ENCODE peak calls at places on chromosomes 16 and 17, in eight cellular contexts. H, E, S, P, Q, F, T and R are unnamed samples.

GRCh38 chr16:22685162-22685830 is 128.7 kb upstream of the HS3ST2 start:
- DNase-seq in F (no peak), T (peak; percentile 86), S (no peak), Q (no peak), P (no peak), H (peak; percentile 50), E (peak; percentile 34), R (no peak)

GRCh38 chr16:30005341-30006094 is 5.3 kb downstream of the DOC2A start:
- DNase-seq in E (no peak), H (no peak), P (peak; percentile 61), T (no peak), Q (no peak), S (no peak), F (no peak), R (no peak)

GRCh38 chr17:29682054-29682453 is 59.3 kb upstream of the CORO6 start:
- DNase-seq in T (no peak), S (no peak), F (no peak), Q (no peak), E (no peak), H (no peak), P (no peak), R (no peak)

GRCh38 chr16:27228621-27229501 is 25.5 kb downstream of the KDM8 start:
- DNase-seq in H (no peak), S (no peak), F (peak; percentile 58), Q (no peak), P (peak; percentile 33), E (peak; percentile 73), T (no peak), R (no peak)

GRCh38 chr17:74833501-74834361 is 26.0 kb downstream of the GRIN2C start:
- DNase-seq in E (no peak), H (peak; percentile 33), T (no peak), S (peak; percentile 41), Q (peak; percentile 13), P (no peak), F (no peak), R (no peak)

GRCh38 chr16:13351651-13352217 is 450.3 kb downstream of the SHISA9 start:
- DNase-seq in Q (no peak), H (no peak), P (no peak), F (no peak), S (no peak), T (no peak), E (no peak), R (no peak)

GRCh38 chr16:9260665-9261064 is 169.2 kb downstream of the HAPSTR1 start:
- DNase-seq in Q (no peak), H (peak; percentile 10), T (no peak), F (peak; percentile 47), E (peak; percentile 21), P (no peak), S (no peak), R (no peak)

GRCh38 chr17:65055280-65055707 is 1.2 kb downstream of the GNA13 start:
- DNase-seq in Q (no peak), H (no peak), S (peak; percentile 21), F (no peak), T (no peak), P (no peak), E (no peak), R (no peak)

GRCh38 chr16:29730649-29731048 is 15.1 kb downstream of the C16orf54 start:
- DNase-seq in S (no peak), F (no peak), H (no peak), Q (no peak), T (no peak), E (no peak), P (no peak), R (no peak)

GRCh38 chr16:49827806-49828428 is 28.0 kb downstream of the ZNF423 start:
- DNase-seq in H (peak; percentile 78), F (no peak), S (peak; percentile 44), Q (no peak), T (peak; percentile 45), P (no peak), E (peak; percentile 40), R (no peak)

GRCh38 chr17:15342460-15342859 is 1.1 kb upstream of the TEKT3 start:
- DNase-seq in S (peak; percentile 19), H (no peak), T (no peak), P (no peak), E (no peak), F (no peak), Q (no peak), R (no peak)

GRCh38 chr16:66933776-66934137 is 445 bp downstream of the CIAO2B start:
- DNase-seq in T (no peak), S (no peak), F (no peak), P (no peak), H (no peak), Q (peak; percentile 71), E (no peak), R (no peak)

GRCh38 chr16:90054554-90054953 is 22.6 kb downstream of the PRDM7 start:
- DNase-seq in H (no peak), Q (no peak), T (no peak), P (no peak), S (no peak), F (no peak), E (no peak), R (no peak)

GRCh38 chr17:73429440-73430164 is 117.8 kb upstream of the CDC42EP4 start:
- DNase-seq in H (peak; percentile 78), S (peak; percentile 48), Q (peak; percentile 59), F (peak; percentile 91), T (peak; percentile 60), P (peak; percentile 87), E (peak; percentile 85), R (no peak)

GRCh38 chr16:23223368-23223767 is 40.8 kb downstream of the SCNN1G start:
- DNase-seq in E (no peak), S (no peak), H (no peak), F (no peak), T (no peak), Q (no peak), P (no peak), R (no peak)

GRCh38 chr17:27349540-27350021 is 55.7 kb downstream of the WSB1 start:
- DNase-seq in E (no peak), T (no peak), H (no peak), S (no peak), F (no peak), Q (no peak), P (no peak), R (no peak)

DNA sequence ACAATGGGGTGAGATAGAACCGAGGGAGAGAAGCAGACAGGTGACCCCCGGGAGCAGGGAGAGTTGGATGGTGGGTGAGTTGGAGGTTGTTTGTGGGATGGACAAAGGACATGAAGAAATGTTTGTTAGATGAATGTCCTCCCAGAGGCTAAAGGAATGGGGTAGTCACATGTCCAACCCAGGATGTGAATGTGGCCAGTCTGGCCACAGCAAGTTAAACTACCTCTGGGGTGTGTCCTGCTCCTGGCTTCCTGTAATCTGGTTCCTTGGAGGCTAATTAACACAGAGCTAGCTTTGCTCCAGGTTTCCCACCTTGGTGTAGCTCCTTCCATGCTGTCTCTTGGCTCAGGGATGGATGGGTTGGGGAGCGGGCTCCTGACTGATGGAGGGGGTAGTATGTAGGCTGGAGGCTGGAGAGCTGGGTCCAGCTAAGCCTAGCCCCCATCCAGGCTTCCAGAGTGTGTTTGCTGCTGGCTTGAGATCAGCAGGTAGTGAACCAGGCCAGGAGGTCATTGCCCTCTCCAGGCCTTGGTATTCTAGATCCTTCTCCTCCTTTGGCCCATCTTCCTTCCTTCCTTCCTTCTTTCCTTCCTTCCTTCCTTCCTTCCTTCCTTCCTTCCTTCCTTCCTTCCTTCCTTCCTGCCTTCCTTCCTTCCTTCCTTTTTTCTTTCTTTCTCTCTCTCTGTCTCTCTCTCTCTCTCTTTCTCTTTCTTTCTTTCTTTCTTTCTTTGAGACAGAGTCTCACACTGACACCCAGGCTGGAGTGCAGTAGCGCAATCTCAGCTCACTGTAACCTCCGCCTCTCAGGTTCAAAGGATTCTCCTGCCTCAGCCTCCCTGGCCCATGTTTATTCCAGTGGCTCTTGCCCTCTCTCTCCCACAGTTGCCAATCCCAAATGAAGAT is 28.0 kb upstream of the UBE2G1 start:
- DNase-seq in F (no peak), Q (peak; percentile 90), T (no peak), P (no peak), S (no peak), E (no peak), H (no peak), R (no peak)
- H3K4me3 ChIP-seq in F (no peak overlapping the region), Q (peak overlapping the region; percentile 32), T (no peak overlapping the region), P (no peak overlapping the region), S (no peak overlapping the region), E (no peak overlapping the region), H (no peak overlapping the region), R (no peak overlapping the region)

GRCh38 chr17:61803216-61803615 is 60.1 kb downstream of the BRIP1 start:
- DNase-seq in Q (no peak), P (no peak), F (no peak), E (no peak), T (no peak), H (no peak), S (no peak), R (no peak)

GRCh38 chr17:61806081-61806828 is 57.1 kb downstream of the BRIP1 start:
- DNase-seq in P (no peak), Q (no peak), T (no peak), S (peak; percentile 6), E (no peak), F (no peak), H (no peak), R (no peak)

GRCh38 chr17:61805399-61805798 is 57.9 kb downstream of the BRIP1 start:
- DNase-seq in Q (peak; percentile 58), E (no peak), F (no peak), H (no peak), T (no peak), P (no peak), S (peak; percentile 82), R (no peak)

GRCh38 chr17:61806941-61807340 is 56.4 kb downstream of the BRIP1 start:
- DNase-seq in S (peak; percentile 43), H (no peak), Q (no peak), F (no peak), P (no peak), T (no peak), E (no peak), R (no peak)

GRCh38 chr17:61803796-61804195 is 59.5 kb downstream of the BRIP1 start:
- DNase-seq in S (no peak), Q (no peak), H (no peak), T (no peak), P (no peak), E (no peak), F (no peak), R (no peak)
- H3K9me3 ChIP-seq in S (no peaks in the 10 kb centered on the region), Q (no peaks in the 10 kb centered on the region), H (no peaks in the 10 kb centered on the region), T (no peaks in the 10 kb centered on the region), P (no peaks in the 10 kb centered on the region), E (no peaks in the 10 kb centered on the region), F (no peaks in the 10 kb centered on the region), R (no peaks in the 10 kb centered on the region)

GRCh38 chr17:63700528-63701441 is 860 bp upstream of the LIMD2 start:
- DNase-seq in H (no peak), P (peak; percentile 83), T (peak; percentile 60), Q (no peak), E (peak; percentile 70), S (peak; percentile 67), F (peak; percentile 49), R (no peak)
- H3K4me3 ChIP-seq in H (peak overlapping the region; percentile 68), P (peak overlapping the region; percentile 94), T (peak overlapping the region; percentile 78), Q (peak overlapping the region; percentile 37), E (peak overlapping the region; percentile 58), S (peak overlapping the region; percentile 42), F (peak overlapping the region; percentile 34), R (peak overlapping the region; percentile 57)

GRCh38 chr17:32222621-32223020 is 43.0 kb upstream of the RHBDL3 start:
- DNase-seq in E (no peak), P (no peak), H (no peak), Q (peak; percentile 65), F (no peak), S (peak; percentile 17), T (no peak), R (no peak)

GRCh38 chr17:32223703-32224102 is 41.9 kb upstream of the RHBDL3 start:
- DNase-seq in T (no peak), S (no peak), Q (no peak), E (no peak), P (no peak), H (no peak), F (no peak), R (no peak)

GRCh38 chr17:32226881-32227280 is 38.8 kb upstream of the RHBDL3 start:
- DNase-seq in H (no peak), F (no peak), Q (no peak), T (no peak), P (no peak), E (no peak), S (no peak), R (no peak)

GRCh38 chr17:32227910-32228309 is 37.7 kb upstream of the RHBDL3 start:
- DNase-seq in P (no peak), E (no peak), T (no peak), S (no peak), H (no peak), Q (no peak), F (no peak), R (no peak)
- H3K9me3 ChIP-seq in P (no peaks in the 10 kb centered on the region), E (no peaks in the 10 kb centered on the region), T (no peaks in the 10 kb centered on the region), S (no peaks in the 10 kb centered on the region), H (no peaks in the 10 kb centered on the region), Q (no peaks in the 10 kb centered on the region), F (no peaks in the 10 kb centered on the region), R (no peaks in the 10 kb centered on the region)